ENCODE peak calls at places on chromosomes 16 and 17, in eight cellular contexts. F is fibroblast of the aortic adventitia; S is mucosa of descending colon; P is astrocyte of the cerebellum; I is bronchial epithelial cell; Z is spleen; V is effector memory CD4-positive, alpha-beta T cell; M is SJCRH30. R is an unnamed sample.

GRCh38 chr16:89720520-89720858 is 209 bp downstream of the VPS9D1 start:
- DNase-seq in S (peak), P (no peak), M (no peak), Z (peak), I (no peak), F (no peak), V (no peak), R (no peak)

GRCh38 chr16:15857779-15858560 is 1.1 kb upstream of the MYH11 start:
- DNase-seq in F (peak), S (peak), M (peak), V (no peak), Z (no peak), P (no peak), I (no peak), R (no peak)

GRCh38 chr17:80501739-80502577 is 25.6 kb upstream of the NPTX1 start:
- DNase-seq in I (no peak), P (no peak), S (no peak), M (peak), F (peak), Z (no peak), V (no peak), R (peak)

GRCh38 chr17:79326814-79327213 is 252.2 kb downstream of the ENGASE start:
- DNase-seq in P (no peak), S (no peak), M (no peak), Z (no peak), V (no peak), F (no peak), I (no peak), R (no peak)

GRCh38 chr16:23801387-23801786 is 34.4 kb upstream of the PRKCB start:
- DNase-seq in F (peak), S (peak), M (peak), V (peak), P (peak), I (peak), Z (peak), R (no peak)

GRCh38 chr17:19645608-19646250 is 2.8 kb upstream of the ALDH3A2 start:
- DNase-seq in V (peak), P (no peak), I (no peak), M (peak), F (peak), S (peak), Z (no peak), R (no peak)

GRCh38 chr17:66310528-66311148 is 8.2 kb downstream of the PRKCA start:
- DNase-seq in P (no peak), S (no peak), Z (no peak), I (no peak), F (no peak), M (no peak), V (no peak), R (no peak)

GRCh38 chr17:50943575-50943933 is 77.4 kb upstream of the TOB1 start:
- DNase-seq in F (no peak), V (no peak), M (no peak), P (no peak), I (no peak), S (no peak), Z (no peak), R (no peak)

GRCh38 chr17:9105068-9105868 is 84.0 kb downstream of the NTN1 start:
- DNase-seq in M (no peak), V (no peak), P (no peak), I (no peak), F (no peak), S (no peak), Z (no peak), R (no peak)

GRCh38 chr16:15643453-15644305 is 725 bp upstream of the MARF1 start:
- DNase-seq in P (peak), I (peak), Z (no peak), M (no peak), F (peak), V (no peak), S (peak), R (no peak)

GRCh38 chr17:8649157-8650118 is 18.9 kb upstream of the MYH10 start:
- DNase-seq in M (no peak), F (peak), P (peak), Z (no peak), S (no peak), V (no peak), I (no peak), R (peak)

GRCh38 chr16:49148410-49148809 is 133.2 kb downstream of the CBLN1 start:
- DNase-seq in P (no peak), F (no peak), S (no peak), V (no peak), Z (no peak), I (no peak), M (no peak), R (no peak)

GRCh38 chr17:38583176-38583575 is 22.6 kb downstream of the SRCIN1 start:
- DNase-seq in Z (no peak), I (no peak), P (no peak), M (no peak), F (no peak), V (no peak), S (no peak), R (no peak)

GRCh38 chr16:74758801-74759200 is 15.8 kb downstream of the FA2H start:
- DNase-seq in F (no peak), Z (peak), I (no peak), S (peak), M (no peak), V (no peak), P (no peak), R (no peak)

GRCh38 chr16:59878479-59878878 is 1144.4 kb upstream of the GOT2 start:
- DNase-seq in V (no peak), S (no peak), Z (no peak), P (peak), M (peak), I (peak), F (no peak), R (peak)

GRCh38 chr17:82932146-82933005 is 92.6 kb upstream of the ZNF750 start:
- DNase-seq in F (peak), V (no peak), S (no peak), Z (peak), M (no peak), I (peak), P (no peak), R (peak)

GRCh38 chr17:57662021-57662420 is 83.1 kb downstream of the CCDC182 start:
- DNase-seq in M (peak), F (no peak), V (no peak), P (no peak), S (no peak), Z (peak), I (no peak), R (no peak)

GRCh38 chr16:70720431-70721201 is 34.8 kb upstream of the MTSS2 start:
- DNase-seq in Z (no peak), P (no peak), I (no peak), S (no peak), V (no peak), M (no peak), F (no peak), R (no peak)

GRCh38 chr17:75734674-75735294 is 13.5 kb downstream of the ITGB4 start:
- DNase-seq in M (no peak), V (no peak), P (no peak), S (no peak), Z (no peak), I (no peak), F (no peak), R (no peak)

GRCh38 chr16:62597874-62598273 is 561.6 kb upstream of the CDH8 start:
- DNase-seq in Z (no peak), M (no peak), S (no peak), V (no peak), F (no peak), P (no peak), I (no peak), R (no peak)

GRCh38 chr16:995087-995486 is 13.5 kb downstream of the SOX8 start:
- DNase-seq in V (no peak), F (peak), M (peak), S (no peak), Z (no peak), I (no peak), P (no peak), R (peak)

GRCh38 chr17:34369571-34369970 is 6.5 kb upstream of the CCL1 start:
- DNase-seq in M (no peak), P (no peak), V (no peak), F (no peak), I (no peak), Z (no peak), S (no peak), R (no peak)

GRCh38 chr17:4796550-4796915 is 569 bp downstream of the PSMB6 start:
- DNase-seq in S (peak), F (peak), V (no peak), P (no peak), M (peak), I (no peak), Z (no peak), R (no peak)

GRCh38 chr16:83898463-83899271 is at the start of gene MLYCD:
- DNase-seq in I (peak), P (peak), V (peak), M (peak), Z (peak), F (peak), S (peak), R (no peak)

GRCh38 chr16:83899272-83899897 is 470 bp downstream of the MLYCD start:
- DNase-seq in I (peak), F (peak), Z (peak), P (no peak), S (peak), V (peak), M (peak), R (no peak)

GRCh38 chr16:83899978-83900377 is 1.1 kb downstream of the MLYCD start:
- DNase-seq in V (no peak), I (no peak), M (no peak), F (no peak), P (no peak), S (no peak), Z (no peak), R (no peak)

GRCh38 chr16:83901101-83901500 is 2.2 kb downstream of the MLYCD start:
- DNase-seq in S (no peak), P (no peak), F (no peak), Z (no peak), I (peak), V (no peak), M (no peak), R (no peak)

DNA sequence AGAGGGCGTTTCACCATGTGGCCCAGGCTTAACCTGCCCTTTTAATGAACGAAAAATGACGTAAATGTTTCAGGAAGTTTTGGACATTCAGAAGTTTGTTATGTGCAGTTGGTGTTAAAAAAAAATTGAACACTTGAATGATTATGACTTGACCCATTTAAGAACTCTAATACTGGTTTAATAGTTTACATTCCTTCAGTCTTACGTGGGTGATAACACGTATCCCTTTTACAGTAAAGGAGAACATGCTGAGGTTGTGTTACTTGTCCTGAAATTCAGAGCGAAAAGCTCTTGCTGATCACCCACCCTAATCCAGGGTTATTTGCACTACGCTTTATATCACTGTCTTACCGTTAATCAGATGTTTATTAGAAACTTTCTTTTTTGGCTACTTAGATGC is 1.7 kb downstream of the MLYCD start:
- DNase-seq in Z (no peak), P (no peak), M (no peak), I (no peak), V (no peak), F (no peak), S (no peak), R (no peak)
- H3K4me3 ChIP-seq in Z (no peak), P (no peak), M (no peak), I (no peak), V (no peak), F (no peak), S (no peak), R (no peak)

GRCh38 chr16:52439171-52439701 is 107.7 kb downstream of the TOX3 start:
- DNase-seq in V (no peak), Z (no peak), P (no peak), M (peak), I (no peak), S (no peak), F (no peak), R (no peak)
- H3K4me3 ChIP-seq in V (no peak), Z (no peak), P (no peak), M (no peak), I (no peak), S (no peak), F (no peak), R (no peak)

GRCh38 chr16:47695746-47696145 is 234.6 kb downstream of the PHKB start:
- DNase-seq in M (no peak), Z (no peak), S (no peak), V (no peak), I (no peak), P (no peak), F (no peak), R (no peak)

GRCh38 chr16:47694543-47694942 is 233.4 kb downstream of the PHKB start:
- DNase-seq in V (no peak), I (no peak), P (no peak), Z (no peak), M (no peak), F (no peak), S (no peak), R (no peak)

GRCh38 chr16:47699090-47699489 is 238.0 kb downstream of the PHKB start:
- DNase-seq in Z (no peak), F (no peak), V (no peak), I (no peak), S (no peak), M (no peak), P (no peak), R (no peak)

DNA sequence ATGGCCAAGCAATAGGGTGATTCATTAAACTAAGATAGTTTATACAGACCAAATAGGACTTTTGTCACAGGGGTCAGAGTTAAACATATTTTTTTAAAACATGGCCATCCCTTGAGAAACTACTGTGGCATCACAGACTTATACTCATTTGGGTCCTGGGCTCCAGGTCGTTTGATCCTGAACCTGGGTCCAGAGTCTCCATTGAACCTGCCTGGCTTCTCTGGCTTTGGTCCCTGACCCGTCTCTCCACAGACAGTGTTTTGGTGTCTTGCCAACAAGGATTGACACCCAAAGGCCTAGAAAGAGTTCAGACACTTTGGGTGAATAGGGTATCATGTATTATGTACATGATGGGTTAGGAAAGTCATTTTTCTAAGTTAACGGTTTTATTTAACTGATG is 236.7 kb downstream of the PHKB start:
- DNase-seq in P (no peak), Z (no peak), M (no peak), I (no peak), F (no peak), S (no peak), V (no peak), R (no peak)
- H3K4me3 ChIP-seq in P (no peak), Z (no peak), M (no peak), I (no peak), F (no peak), S (no peak), V (no peak), R (no peak)

GRCh38 chr16:10878644-10879498 is 1.9 kb downstream of the CIITA start:
- DNase-seq in Z (peak), I (peak), S (peak), P (no peak), F (peak), V (no peak), M (no peak), R (no peak)

GRCh38 chr16:10878328-10878643 is 1.3 kb downstream of the CIITA start:
- DNase-seq in V (no peak), M (no peak), Z (no peak), I (no peak), S (no peak), P (no peak), F (no peak), R (no peak)

GRCh38 chr16:10876799-10877341 is at the start of gene CIITA:
- DNase-seq in P (peak), V (peak), M (no peak), Z (peak), S (peak), I (peak), F (peak), R (peak)

GRCh38 chr16:10877472-10877946 is 507 bp downstream of the CIITA start:
- DNase-seq in M (no peak), S (no peak), F (no peak), Z (no peak), V (no peak), P (no peak), I (no peak), R (no peak)

GRCh38 chr16:10876305-10876704 is 697 bp upstream of the CIITA start:
- DNase-seq in I (no peak), F (no peak), M (no peak), Z (no peak), S (no peak), P (no peak), V (no peak), R (no peak)
- H3K4me3 ChIP-seq in I (no peak), F (no peak), M (no peak), Z (no peak), S (no peak), P (no peak), V (no peak), R (no peak)

GRCh38 chr16:29986931-29987330 is 8.5 kb downstream of the HIRIP3 start:
- DNase-seq in P (no peak), S (peak), M (no peak), I (no peak), Z (peak), V (no peak), F (no peak), R (no peak)

GRCh38 chr16:29987371-29988085 is 7.9 kb downstream of the HIRIP3 start:
- DNase-seq in P (no peak), S (peak), M (no peak), V (no peak), I (no peak), F (no peak), Z (peak), R (no peak)

GRCh38 chr16:29990033-29990432 is 5.4 kb downstream of the HIRIP3 start:
- DNase-seq in S (peak), Z (no peak), F (no peak), M (no peak), P (no peak), V (no peak), I (no peak), R (no peak)

GRCh38 chr16:29989111-29989858 is 6.1 kb downstream of the HIRIP3 start:
- DNase-seq in I (no peak), Z (peak), V (no peak), F (no peak), P (no peak), S (peak), M (no peak), R (no peak)

DNA sequence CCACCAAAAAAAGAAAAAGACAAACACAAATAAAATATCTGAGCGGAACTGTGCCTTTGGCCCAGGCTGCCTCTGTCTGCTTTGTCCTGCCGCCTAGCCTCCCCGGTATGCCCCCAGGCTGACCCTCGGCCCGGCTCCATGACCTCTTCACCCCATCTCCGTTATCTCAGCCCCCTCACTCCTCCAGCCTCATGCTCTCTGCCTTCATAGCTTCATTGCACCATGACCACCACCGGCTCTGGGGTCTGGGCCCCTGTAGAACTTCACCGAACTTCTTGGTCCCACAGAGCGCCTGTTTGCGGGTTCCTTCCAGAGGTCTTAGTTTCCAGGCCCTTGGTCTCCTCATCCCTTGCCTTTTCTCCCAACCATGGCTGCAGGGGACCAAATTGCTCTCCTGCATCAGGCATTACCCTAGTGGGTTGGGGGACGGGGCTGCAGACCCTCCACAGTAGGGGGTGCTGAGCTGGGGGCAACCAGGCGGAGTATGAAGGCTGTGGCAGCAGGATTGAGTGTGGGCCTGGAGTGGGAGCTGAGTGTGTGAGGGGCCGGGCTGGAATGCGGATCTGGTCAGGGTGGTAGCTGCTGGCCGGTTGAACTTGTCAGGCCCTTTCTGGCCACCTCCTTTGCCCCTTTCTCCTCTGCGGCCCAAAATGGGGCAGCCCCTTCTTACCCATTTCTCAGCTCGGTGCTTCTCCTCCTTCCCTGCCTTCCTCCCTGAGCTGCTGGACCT is 6.9 kb downstream of the HIRIP3 start:
- DNase-seq in M (no peak), Z (peak), I (no peak), S (no peak), V (no peak), F (no peak), P (no peak), R (no peak)
- H3K4me3 ChIP-seq in M (no peak), Z (no peak), I (no peak), S (no peak), V (no peak), F (no peak), P (no peak), R (no peak)

DNA sequence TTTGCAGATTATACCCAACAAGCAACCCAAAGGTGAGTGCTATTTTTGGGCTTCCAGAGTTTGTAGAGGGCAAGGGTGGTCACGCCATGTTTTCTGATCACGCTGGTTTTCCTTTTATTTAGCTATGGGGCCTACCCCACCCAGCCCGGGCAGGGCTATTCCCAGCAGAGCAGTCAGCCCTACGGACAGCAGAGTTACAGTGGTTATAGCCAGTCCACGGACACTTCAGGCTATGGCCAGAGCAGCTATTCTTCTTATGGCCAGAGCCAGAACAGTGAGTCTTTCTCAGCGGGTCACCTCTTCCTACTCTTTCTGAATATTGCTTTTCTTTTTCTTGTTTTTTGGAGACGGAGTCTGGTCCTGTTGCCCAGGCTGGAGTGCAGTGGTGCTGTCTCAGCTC is 2.5 kb downstream of the FUS start:
- DNase-seq in Z (no peak), F (no peak), S (no peak), V (no peak), P (no peak), I (no peak), M (no peak), R (no peak)
- H3K4me3 ChIP-seq in Z (peak), F (peak), S (no peak), V (peak), P (peak), I (peak), M (peak), R (peak)

GRCh38 chr17:48678141-48678971 is 44.0 kb downstream of the PRAC1 start:
- DNase-seq in Z (peak), M (peak), I (peak), P (no peak), S (peak), F (peak), V (peak), R (no peak)
- H3K4me3 ChIP-seq in Z (peak), M (peak), I (no peak), P (no peak), S (no peak), F (no peak), V (no peak), R (no peak)

GRCh38 chr17:6443692-6444572 is at the start of gene PIMREG:
- DNase-seq in M (peak), P (peak), F (peak), I (peak), S (peak), Z (peak), V (peak), R (peak)

GRCh38 chr17:6442775-6443174 is 1.5 kb upstream of the PIMREG start:
- DNase-seq in F (no peak), M (no peak), P (no peak), Z (no peak), V (no peak), S (no peak), I (no peak), R (no peak)

GRCh38 chr17:6437466-6437865 is 2.5 kb upstream of the AIPL1 start:
- DNase-seq in I (no peak), V (no peak), M (no peak), P (no peak), Z (no peak), S (no peak), F (no peak), R (no peak)

GRCh38 chr17:6437956-6438355 is 3.0 kb upstream of the AIPL1 start:
- DNase-seq in F (no peak), V (no peak), Z (no peak), I (no peak), M (no peak), S (no peak), P (no peak), R (no peak)

GRCh38 chr17:6439951-6440350 is 4.3 kb upstream of the PIMREG start:
- DNase-seq in Z (no peak), S (no peak), V (no peak), P (no peak), M (no peak), F (no peak), I (no peak), R (no peak)
- H3K4me3 ChIP-seq in Z (no peak), S (no peak), V (no peak), P (no peak), M (no peak), F (no peak), I (no peak), R (no peak)

R was measured in skeletal muscle cell.